ENCODE peak calls at places on chromosomes 7 and 10, in seven cellular contexts. Y is activated CD4-positive, alpha-beta T cell treated with anti-CD3 and anti-CD28 coated beads for 48 hours; C is astrocyte of the spinal cord; L is left colon; M is aorta; V is uterus; P is adrenal gland. A is an unnamed sample.

GRCh38 chr10:108957681-108958080 is 965.6 kb downstream of the XPNPEP1 start:
- DNase-seq in Y (no peak), C (no peak), L (no peak), M (no peak), V (peak), P (no peak), A (peak)

GRCh38 chr10:132058111-132058745 is 7.5 kb upstream of the JAKMIP3 start:
- DNase-seq in Y (peak), C (no peak), L (no peak), M (no peak), V (no peak), P (no peak), A (no peak)

GRCh38 chr10:44043646-44044368 is 341.1 kb downstream of the CXCL12 start:
- DNase-seq in Y (no peak), C (no peak), L (no peak), M (no peak), V (no peak), P (no peak), A (no peak)

GRCh38 chr7:40186586-40186985 is 51.8 kb downstream of the SUGCT start:
- DNase-seq in Y (no peak), C (no peak), L (no peak), M (no peak), V (no peak), P (no peak), A (no peak)

GRCh38 chr10:90602815-90603600 is 254.8 kb downstream of the HTR7 start:
- DNase-seq in Y (no peak), C (peak), L (no peak), M (no peak), V (no peak), P (no peak), A (peak)

GRCh38 chr7:1460757-1461639 is 1.7 kb upstream of the MICALL2 start:
- DNase-seq in Y (no peak), C (peak), L (peak), M (peak), V (peak), P (peak), A (peak)

GRCh38 chr7:35424869-35425495 is 171.1 kb upstream of the TBX20 start:
- DNase-seq in Y (peak), C (peak), L (no peak), M (no peak), V (peak), P (peak), A (peak)

GRCh38 chr7:15197359-15197977 is 294.9 kb upstream of the DGKB start:
- DNase-seq in Y (no peak), C (no peak), L (no peak), M (no peak), V (no peak), P (no peak), A (no peak)

GRCh38 chr7:110264288-110264687 is 826.6 kb upstream of the LRRN3 start:
- DNase-seq in Y (no peak), C (no peak), L (no peak), M (no peak), V (no peak), P (no peak), A (no peak)

A was measured in HT1080.